ENCODE peak calls at places on chromosomes 1 and 21, in eight cellular contexts. X, G, F, R, E, K, T and Q are unnamed samples. For H3K4me1, the result is how much of the 10 kb centered on the place peaks cover.

GRCh38 chr1:87730274-87731222 is 401.9 kb downstream of the LMO4 start:
- DNase-seq in K (peak), E (no peak), G (no peak), T (peak), F (no peak), R (no peak), X (no peak), Q (no peak)

GRCh38 chr1:232029297-232029696 is 402.7 kb downstream of the DISC1 start:
- DNase-seq in F (no peak), X (no peak), T (no peak), E (no peak), K (no peak), R (peak), G (no peak), Q (no peak)

GRCh38 chr1:110606784-110607662 is 865 bp upstream of the KCNA2 start:
- DNase-seq in G (peak), T (peak), F (no peak), K (peak), R (peak), X (no peak), E (no peak), Q (peak)

GRCh38 chr1:170634819-170635410 is 29.0 kb upstream of the PRRX1 start:
- DNase-seq in T (peak), G (no peak), X (no peak), E (no peak), R (no peak), K (peak), F (no peak), Q (no peak)

GRCh38 chr1:34407140-34407539 is 230.4 kb downstream of the C1orf94 start:
- DNase-seq in X (no peak), E (no peak), T (peak), R (no peak), G (no peak), K (no peak), F (no peak), Q (peak)

GRCh38 chr1:173477286-173478098 is at the start of gene PRDX6:
- DNase-seq in F (peak), E (no peak), T (peak), K (peak), X (peak), R (no peak), G (peak), Q (peak)

GRCh38 chr1:47692196-47692595 is 254.4 kb downstream of the FOXD2 start:
- DNase-seq in X (no peak), G (no peak), E (no peak), R (no peak), F (peak), K (no peak), T (no peak), Q (no peak)

GRCh38 chr1:93708734-93709481 is 27.3 kb upstream of the BCAR3 start:
- DNase-seq in R (no peak), X (peak), G (no peak), F (no peak), K (no peak), E (no peak), T (peak), Q (no peak)

GRCh38 chr1:219500327-219500897 is 112.5 kb downstream of the ZC3H11B start:
- DNase-seq in E (no peak), G (no peak), K (no peak), T (no peak), R (no peak), F (no peak), X (no peak), Q (no peak)

GRCh38 chr1:151905070-151905442 is 4.3 kb downstream of the THEM4 start:
- DNase-seq in X (no peak), G (no peak), R (no peak), T (no peak), E (no peak), F (no peak), K (no peak), Q (no peak)

GRCh38 chr21:44742418-44743153 is 31.2 kb upstream of the TSPEAR start:
- DNase-seq in K (no peak), F (no peak), R (no peak), X (no peak), T (peak), E (peak), G (no peak), Q (peak)

GRCh38 chr1:25540750-25541350 is 2.6 kb upstream of the LDLRAP1 start:
- DNase-seq in G (no peak), E (no peak), F (no peak), K (no peak), T (no peak), X (no peak), R (no peak), Q (no peak)

GRCh38 chr1:173295995-173296394 is 88.9 kb upstream of the TNFSF4 start:
- DNase-seq in R (no peak), K (peak), G (no peak), T (peak), E (peak), X (peak), F (no peak), Q (peak)

GRCh38 chr21:45381865-45382697 is 22.9 kb upstream of the COL18A1 start:
- DNase-seq in F (no peak), E (no peak), T (no peak), K (no peak), R (no peak), G (no peak), X (no peak), Q (no peak)

GRCh38 chr1:206587904-206588303 is 24.4 kb downstream of the EIF2D start:
- DNase-seq in T (no peak), K (no peak), X (no peak), R (peak), E (no peak), F (no peak), G (no peak), Q (no peak)

GRCh38 chr1:206588492-206588891 is 23.8 kb downstream of the EIF2D start:
- DNase-seq in K (peak), F (no peak), R (no peak), G (no peak), E (no peak), X (peak), T (no peak), Q (no peak)

GRCh38 chr1:206589206-206589605 is 23.1 kb downstream of the EIF2D start:
- DNase-seq in X (peak), E (peak), R (no peak), F (no peak), K (peak), T (peak), G (no peak), Q (peak)

GRCh38 chr1:206584265-206584648 is 28.0 kb downstream of the EIF2D start:
- DNase-seq in T (no peak), F (no peak), R (no peak), K (no peak), G (no peak), X (no peak), E (no peak), Q (no peak)

GRCh38 chr1:206586501-206587445 is 25.5 kb downstream of the EIF2D start:
- DNase-seq in R (no peak), G (no peak), K (no peak), T (no peak), E (peak), X (no peak), F (no peak), Q (no peak)
- H3K4me1 ChIP-seq in R (under half), G (under half), K (under half), T (under half), E (under half), X (under half), F (under half), Q (under half)

GRCh38 chr1:84605157-84605556 is 30.9 kb upstream of the CTBS start:
- DNase-seq in K (no peak), E (no peak), T (no peak), F (no peak), G (no peak), R (no peak), X (no peak), Q (no peak)

GRCh38 chr1:84606977-84607376 is 32.7 kb upstream of the CTBS start:
- DNase-seq in F (no peak), R (no peak), K (no peak), T (no peak), G (no peak), X (no peak), E (no peak), Q (no peak)

GRCh38 chr1:84603223-84603622 is 29.0 kb upstream of the CTBS start:
- DNase-seq in R (no peak), X (no peak), T (peak), K (peak), F (no peak), E (no peak), G (no peak), Q (peak)

GRCh38 chr1:84600796-84601195 is 26.6 kb upstream of the CTBS start:
- DNase-seq in X (no peak), F (no peak), T (no peak), K (peak), G (no peak), R (no peak), E (no peak), Q (no peak)

GRCh38 chr1:84603941-84604830 is 29.9 kb upstream of the CTBS start:
- DNase-seq in G (no peak), X (peak), T (peak), R (peak), K (peak), E (peak), F (no peak), Q (peak)
- H3K9ac ChIP-seq in G (no peak), X (peak), T (peak), R (no peak), K (no peak), E (peak), F (no peak), Q (peak)

GRCh38 chr1:43307458-43308158 is 6.8 kb downstream of the TIE1 start:
- DNase-seq in X (no peak), F (no peak), E (no peak), K (no peak), T (no peak), G (no peak), R (no peak), Q (no peak)
- H3K4me1 ChIP-seq in X (under half), F (under half), E (under half), K (under half), T (under half), G (under half), R (under half), Q (under half)

GRCh38 chr1:39098569-39099250 is 72.6 kb downstream of the NDUFS5 start:
- DNase-seq in T (peak), K (peak), G (peak), R (peak), F (peak), E (peak), X (peak), Q (peak)
- H3K9ac ChIP-seq in T (peak), K (peak), G (no peak), R (no peak), F (no peak), E (peak), X (peak), Q (peak)

DNA sequence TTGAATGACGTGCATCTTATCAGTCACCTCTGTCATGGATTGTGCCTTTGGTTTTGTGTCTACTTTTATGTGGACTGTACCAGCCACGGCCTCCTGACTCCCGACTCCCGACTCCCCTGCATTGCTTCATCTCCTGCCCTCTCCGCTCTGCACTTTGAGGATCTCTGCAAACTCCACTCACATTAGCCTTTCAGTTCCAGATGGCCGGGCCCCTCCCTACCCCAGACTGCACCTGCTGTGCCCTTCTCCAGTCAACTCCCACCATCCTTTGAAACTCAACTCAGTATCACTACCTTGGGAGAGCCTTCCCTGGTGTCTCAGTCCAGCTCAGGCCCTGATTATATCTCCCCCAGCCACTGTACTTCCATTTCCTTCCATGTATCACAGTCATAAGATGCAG is 71.4 kb downstream of the MDM4 start:
- DNase-seq in E (no peak), K (no peak), T (no peak), G (no peak), F (no peak), R (no peak), X (no peak), Q (no peak)
- H3K4me1 ChIP-seq in E (under half), K (under half), T (under half), G (under half), F (under half), R (under half), X (under half), Q (under half)